ENCODE peak calls at places on chromosomes 4 and X, in four cellular contexts. H is fibroblast of the aortic adventitia, D is H1, S is right lobe of liver. X is an unnamed sample.
A peak's percentile ranks its signal among the peaks of the same experiment; 100 is the strongest.

GRCh38 chrX:153934473-153935325 is at the start of gene NAA10:
- DNase-seq in H (peak; percentile 57), D (no peak), S (peak; percentile 78), X (peak; percentile 73)

GRCh38 chrX:110477593-110478228 is 119.1 kb downstream of the RTL9 start:
- DNase-seq in H (no peak), D (no peak), S (no peak), X (no peak)

GRCh38 chrX:130228871-130229270 is 39.8 kb downstream of the ZNF280C start:
- DNase-seq in H (no peak), D (no peak), S (no peak), X (no peak)

GRCh38 chrX:698246-698645 is 67.7 kb downstream of the SHOX start:
- DNase-seq in H (no peak), D (no peak), S (peak; percentile 22), X (no peak)

GRCh38 chrX:40402771-40403533 is 177.8 kb upstream of the ATP6AP2 start:
- DNase-seq in H (peak; percentile 62), D (no peak), S (no peak), X (no peak)

GRCh38 chrX:2767631-2768455 is 16.0 kb downstream of the XG start:
- DNase-seq in H (peak; percentile 83), D (no peak), S (peak; percentile 67), X (no peak)

GRCh38 chr4:15147709-15148651 is 145.7 kb downstream of the CPEB2 start:
- DNase-seq in H (no peak), D (no peak), S (no peak), X (no peak)

GRCh38 chr4:101039367-101039766 is 308.0 kb downstream of the PPP3CA start:
- DNase-seq in H (no peak), D (no peak), S (no peak), X (no peak)

GRCh38 chr4:140641105-140641555 is 72.4 kb upstream of the UCP1 start:
- DNase-seq in H (no peak), D (no peak), S (peak; percentile 71), X (no peak)

GRCh38 chr4:146329042-146329716 is 114.8 kb downstream of the REELD1 start:
- DNase-seq in H (peak; percentile 84), D (no peak), S (no peak), X (no peak)

GRCh38 chrX:119622356-119623232 is 16.4 kb upstream of the NKRF start:
- DNase-seq in H (peak; percentile 74), D (no peak), S (no peak), X (no peak)

GRCh38 chrX:9072281-9072680 is 38.4 kb upstream of the FAM9B start:
- DNase-seq in H (peak; percentile 6), D (no peak), S (no peak), X (no peak)

GRCh38 chrX:103839404-103839803 is 7.3 kb upstream of the RAB9B start:
- DNase-seq in H (no peak), D (no peak), S (no peak), X (no peak)

GRCh38 chr4:68498413-68499007 is 51.2 kb downstream of the TMPRSS11E start:
- DNase-seq in H (peak; percentile 79), D (peak; percentile 10), S (peak; percentile 74), X (peak; percentile 54)

GRCh38 chr4:20618010-20618409 is 82.2 kb upstream of the PACRGL start:
- DNase-seq in H (no peak), D (no peak), S (peak; percentile 61), X (no peak)

GRCh38 chr4:129240816-129241215 is 144.9 kb downstream of the C4orf33 start:
- DNase-seq in H (no peak), D (no peak), S (peak; percentile 72), X (peak; percentile 34)

GRCh38 chrX:105126201-105126600 is 94.3 kb downstream of the TEX13A start:
- DNase-seq in H (no peak), D (no peak), S (no peak), X (no peak)

GRCh38 chr4:15756361-15756861 is 21.7 kb upstream of the CD38 start:
- DNase-seq in H (no peak), D (no peak), S (no peak), X (no peak)

GRCh38 chr4:8759987-8760386 is 111.7 kb downstream of the HMX1 start:
- DNase-seq in H (no peak), D (no peak), S (no peak), X (no peak)

GRCh38 chrX:25158635-25159034 is 142.9 kb upstream of the ARX start:
- DNase-seq in H (peak; percentile 25), D (no peak), S (no peak), X (no peak)

GRCh38 chr4:186621959-186622553 is 66.7 kb upstream of the MTNR1A start:
- DNase-seq in H (peak; percentile 88), D (no peak), S (no peak), X (no peak)

GRCh38 chr4:164221631-164222030 is 532.3 kb upstream of the SMIM31 start:
- DNase-seq in H (no peak), D (no peak), S (no peak), X (no peak)

GRCh38 chrX:118520206-118520857 is 24.7 kb downstream of the DOCK11 start:
- DNase-seq in H (peak; percentile 88), D (no peak), S (no peak), X (no peak)

GRCh38 chr4:1985287-1985686 is 23.5 kb downstream of the NELFA start:
- DNase-seq in H (no peak), D (no peak), S (no peak), X (no peak)

GRCh38 chr4:84503495-84504437 is 4.7 kb upstream of the NKX6-1 start:
- DNase-seq in H (peak; percentile 75), D (no peak), S (no peak), X (no peak)

GRCh38 chr4:43089730-43090129 is 197.2 kb downstream of the GRXCR1 start:
- DNase-seq in H (peak; percentile 10), D (no peak), S (no peak), X (no peak)

GRCh38 chrX:37455381-37455780 is 106.2 kb downstream of the PRRG1 start:
- DNase-seq in H (no peak), D (no peak), S (no peak), X (no peak)

GRCh38 chr4:94500696-94501095 is 49.0 kb downstream of the PDLIM5 start:
- DNase-seq in H (peak; percentile 16), D (no peak), S (no peak), X (no peak)

GRCh38 chr4:6718932-6719610 is 3.1 kb downstream of the BLOC1S4 start:
- DNase-seq in H (no peak), D (no peak), S (peak; percentile 37), X (no peak)

GRCh38 chrX:6660567-6661252 is 125.8 kb upstream of the VCX3A start:
- DNase-seq in H (no peak), D (no peak), S (no peak), X (no peak)

GRCh38 chr4:31620476-31620875 is 900.3 kb downstream of the PCDH7 start:
- DNase-seq in H (peak; percentile 51), D (no peak), S (no peak), X (no peak)

GRCh38 chr4:175536852-175537453 is 275.1 kb downstream of the GPM6A start:
- DNase-seq in H (peak; percentile 87), D (peak; percentile 5), S (no peak), X (no peak)

GRCh38 chrX:23616361-23616760 is 50.9 kb upstream of the PRDX4 start:
- DNase-seq in H (peak; percentile 51), D (no peak), S (no peak), X (no peak)
- TF ChIP-seq CTCF in H (peak; percentile 64), D (peak; percentile 21), S (peak; percentile 39), X (peak; percentile 63)

DNA sequence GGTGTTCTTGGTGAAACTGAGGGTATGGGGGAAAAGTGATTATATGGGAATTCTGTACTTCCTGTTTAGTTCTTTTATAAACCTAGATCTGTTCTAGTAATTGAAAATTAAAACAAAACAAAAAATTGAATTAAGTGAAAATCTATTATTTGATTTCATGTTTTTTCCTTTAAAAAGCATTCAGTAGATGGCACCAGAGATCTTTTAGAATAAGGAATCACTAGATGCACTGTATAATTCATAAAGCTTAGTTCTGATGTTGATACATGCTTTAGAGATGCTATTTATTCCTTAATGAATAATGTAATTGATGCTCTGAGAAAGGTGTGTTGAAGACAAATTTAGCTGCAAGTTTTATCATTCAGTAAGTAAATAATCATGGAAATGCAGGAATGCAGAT is 87.3 kb downstream of the LCORL start:
- DNase-seq in H (peak; percentile 36), D (no peak), S (no peak), X (no peak)
- TF ChIP-seq CTCF in H (peak; percentile 31), D (no peak), S (no peak), X (no peak)

GRCh38 chr4:37781134-37781455 is 45.4 kb upstream of the PGM2 start:
- DNase-seq in H (no peak), D (no peak), S (no peak), X (no peak)

DNA sequence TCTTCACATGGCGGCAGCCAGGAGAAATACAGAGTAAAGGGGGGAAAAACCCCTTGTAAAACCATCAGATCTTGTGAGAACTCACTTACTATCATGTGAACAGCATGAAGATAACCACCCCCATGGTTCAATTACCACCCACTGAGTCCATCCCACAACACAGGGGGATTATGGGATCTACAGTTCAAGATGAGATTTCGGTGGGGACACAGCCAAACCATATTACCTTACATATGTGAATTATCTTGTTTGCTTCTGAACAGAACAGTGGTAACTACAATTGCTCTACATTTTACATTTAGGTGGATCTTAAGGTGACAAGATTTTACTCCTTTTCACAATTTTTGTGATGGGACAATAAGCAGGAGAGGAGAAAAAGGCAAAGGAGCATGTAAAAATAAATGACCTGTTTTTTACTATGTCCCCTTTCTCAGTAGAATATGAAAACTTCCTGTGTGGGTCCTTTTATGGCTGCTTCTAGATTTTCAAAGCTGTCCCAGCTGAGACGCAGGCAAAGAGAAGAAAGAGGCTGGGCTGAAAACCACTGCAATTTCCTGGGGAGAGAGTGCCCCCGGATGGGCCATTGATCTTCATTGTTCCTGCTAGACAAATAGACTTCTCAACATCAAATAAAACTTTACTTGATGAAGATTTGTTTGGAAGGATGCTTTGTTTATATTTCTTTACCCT is 45.9 kb upstream of the PGM2 start:
- DNase-seq in H (peak; percentile 33), D (no peak), S (no peak), X (no peak)
- TF ChIP-seq CTCF in H (no peak), D (peak; percentile 3), S (peak; percentile 11), X (no peak)

GRCh38 chr4:139633661-139634060 is 32.0 kb upstream of the MGST2 start:
- DNase-seq in H (peak; percentile 57), D (no peak), S (peak; percentile 53), X (peak; percentile 22)
- TF ChIP-seq CTCF in H (peak; percentile 74), D (peak; percentile 68), S (peak; percentile 34), X (peak; percentile 24)

DNA sequence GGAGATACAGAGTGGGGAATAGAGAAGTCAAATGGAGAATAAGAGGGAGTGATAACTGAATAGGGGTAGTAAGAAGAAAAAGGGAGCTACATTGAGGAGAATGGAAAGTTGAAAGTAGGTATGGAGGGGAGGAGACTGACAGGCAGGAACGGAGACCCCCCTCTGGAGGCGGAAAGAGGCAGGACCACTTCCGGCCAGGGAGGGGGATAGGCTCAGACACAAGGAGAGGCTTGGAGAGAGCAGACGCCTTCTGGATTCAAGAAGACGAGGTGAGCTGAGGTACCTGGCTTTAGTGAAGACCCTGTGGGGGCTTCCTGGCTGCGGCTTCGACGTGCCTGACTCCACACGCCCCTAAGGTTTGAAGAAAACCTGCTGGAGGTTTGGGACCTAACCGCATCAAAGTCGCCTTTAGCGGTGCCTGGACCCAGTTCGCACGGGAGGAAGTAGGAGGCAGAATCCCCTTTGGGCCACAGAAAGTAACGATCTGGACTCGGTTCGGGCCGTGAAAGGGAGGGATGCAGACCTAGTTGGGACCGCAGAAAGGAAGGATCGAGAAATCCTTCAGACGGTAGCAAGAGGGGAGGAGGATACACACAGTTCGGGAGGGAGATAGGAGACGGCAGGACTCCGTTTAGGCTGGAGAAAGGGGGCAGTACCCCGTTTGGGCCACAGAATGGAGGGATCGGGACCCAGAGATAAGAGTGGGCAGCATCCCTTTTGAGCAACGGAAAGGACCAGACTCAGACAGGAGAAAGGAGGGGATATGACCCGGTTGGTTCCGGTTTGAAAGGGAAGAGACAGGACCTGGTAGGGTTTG is at the start of gene TRO:
- DNase-seq in H (peak; percentile 2), D (no peak), S (no peak), X (peak; percentile 70)
- TF ChIP-seq CTCF in H (peak; percentile 19), D (no peak), S (no peak), X (peak; percentile 32)